ENCODE peak calls at places on chromosome X, in seven cellular contexts. V, R, U, S, E, B and G are unnamed samples.

GRCh38 chrX:53239474-53239873 is 14.5 kb upstream of the KDM5C start:
- DNase-seq in V (no peak), R (no peak), U (no peak), S (no peak), E (no peak), B (peak), G (peak)

GRCh38 chrX:27964432-27964831 is 16.8 kb downstream of the DCAF8L1 start:
- DNase-seq in V (no peak), R (peak), U (no peak), S (no peak), E (peak), B (no peak), G (no peak)

GRCh38 chrX:28498658-28499057 is 88.6 kb upstream of the IL1RAPL1 start:
- DNase-seq in V (no peak), R (no peak), U (no peak), S (no peak), E (no peak), B (no peak), G (no peak)

GRCh38 chrX:121407627-121408026 is 360.2 kb downstream of the GLUD2 start:
- DNase-seq in V (no peak), R (no peak), U (no peak), S (no peak), E (no peak), B (peak), G (no peak)

GRCh38 chrX:91435465-91435864 is 826 bp downstream of the PABPC5 start:
- DNase-seq in V (no peak), R (no peak), U (no peak), S (no peak), E (no peak), B (no peak), G (no peak)

GRCh38 chrX:11666180-11666579 is 460 bp upstream of the ARHGAP6 start:
- DNase-seq in V (peak), R (no peak), U (no peak), S (no peak), E (peak), B (peak), G (no peak)

GRCh38 chrX:43809463-43809862 is 72.8 kb downstream of the MAOB start:
- DNase-seq in V (no peak), R (peak), U (no peak), S (no peak), E (no peak), B (no peak), G (no peak)

GRCh38 chrX:151543706-151544105 is 19.8 kb upstream of the PASD1 start:
- DNase-seq in V (no peak), R (no peak), U (no peak), S (no peak), E (no peak), B (no peak), G (peak)

GRCh38 chrX:66915893-66916292 is 277.0 kb upstream of the EDA2R start:
- DNase-seq in V (no peak), R (no peak), U (no peak), S (no peak), E (peak), B (no peak), G (no peak)

GRCh38 chrX:12610079-12610478 is 181.1 kb upstream of the PRPS2 start:
- DNase-seq in V (no peak), R (peak), U (no peak), S (no peak), E (peak), B (no peak), G (peak)

GRCh38 chrX:139113682-139114081 is 402.2 kb upstream of the FGF13 start:
- DNase-seq in V (no peak), R (peak), U (no peak), S (no peak), E (peak), B (no peak), G (peak)

GRCh38 chrX:329291-329910 is 10.8 kb upstream of the GTPBP6 start:
- DNase-seq in V (peak), R (no peak), U (no peak), S (no peak), E (no peak), B (no peak), G (no peak)

GRCh38 chrX:1679238-1679637 is 64.4 kb downstream of the ASMT start:
- DNase-seq in V (no peak), R (no peak), U (no peak), S (no peak), E (peak), B (no peak), G (no peak)

GRCh38 chrX:65406532-65406931 is 128.1 kb downstream of the LAS1L start:
- DNase-seq in V (no peak), R (no peak), U (no peak), S (no peak), E (no peak), B (peak), G (no peak)

GRCh38 chrX:23385242-23385641 is 50.6 kb downstream of the PTCHD1 start:
- DNase-seq in V (no peak), R (no peak), U (no peak), S (no peak), E (no peak), B (no peak), G (no peak)

GRCh38 chrX:19361701-19362100 is 18.0 kb downstream of the PDHA1 start:
- DNase-seq in V (no peak), R (no peak), U (no peak), S (no peak), E (peak), B (no peak), G (no peak)

GRCh38 chrX:81336455-81337144 is 134.7 kb downstream of the SH3BGRL start:
- DNase-seq in V (no peak), R (peak), U (no peak), S (no peak), E (no peak), B (no peak), G (no peak)

GRCh38 chrX:86263526-86263925 is 115.3 kb downstream of the DACH2 start:
- DNase-seq in V (no peak), R (no peak), U (no peak), S (no peak), E (no peak), B (peak), G (no peak)

GRCh38 chrX:140362861-140363260 is 142.0 kb downstream of the SOX3 start:
- DNase-seq in V (no peak), R (no peak), U (no peak), S (no peak), E (no peak), B (no peak), G (no peak)

GRCh38 chrX:155577682-155578081 is 35.1 kb downstream of the TMLHE start:
- DNase-seq in V (no peak), R (no peak), U (no peak), S (no peak), E (peak), B (peak), G (no peak)

GRCh38 chrX:133985164-133986007 is at the start of gene GPC3:
- DNase-seq in V (peak), R (no peak), U (no peak), S (no peak), E (peak), B (peak), G (peak)

GRCh38 chrX:68685722-68686683 is 38.5 kb downstream of the STARD8 start:
- DNase-seq in V (peak), R (peak), U (no peak), S (peak), E (peak), B (peak), G (peak)

GRCh38 chrX:82196866-82197265 is 995.0 kb downstream of the SH3BGRL start:
- DNase-seq in V (no peak), R (no peak), U (no peak), S (no peak), E (no peak), B (no peak), G (no peak)